ENCODE peak calls at places on chromosomes 4 and X, in five cellular contexts. S is mucosa of descending colon; B is fibroblast of lung; X is CD4-positive, alpha-beta memory T cell; U is tibial artery. Y is an unnamed sample. For H3K36me3, the result is how much of the 10 kb centered on the place peaks cover.

GRCh38 chrX:139290310-139290709 is 240.2 kb upstream of the F9 start:
- DNase-seq in S (no peak), B (no peak), X (no peak), U (no peak), Y (no peak)

GRCh38 chrX:103063191-103063845 is 653 bp downstream of the BEX1 start:
- DNase-seq in S (no peak), B (peak), X (no peak), U (no peak), Y (no peak)

GRCh38 chr4:139144911-139145551 is 32.0 kb downstream of the ELF2 start:
- DNase-seq in S (no peak), B (no peak), X (no peak), U (no peak), Y (no peak)

GRCh38 chr4:53702334-53703266 is 111.3 kb upstream of the LNX1 start:
- DNase-seq in S (peak), B (peak), X (no peak), U (peak), Y (peak)

GRCh38 chr4:151555151-151555945 is 146.4 kb downstream of the FHIP1A start:
- DNase-seq in S (no peak), B (no peak), X (no peak), U (no peak), Y (no peak)

GRCh38 chrX:149984411-149984810 is 46.1 kb upstream of the EOLA2 start:
- DNase-seq in S (no peak), B (no peak), X (no peak), U (no peak), Y (no peak)

GRCh38 chrX:24668111-24668510 is 21.0 kb upstream of the PCYT1B start:
- DNase-seq in S (no peak), B (no peak), X (no peak), U (no peak), Y (no peak)

GRCh38 chr4:12507868-12508481 is 976.2 kb downstream of the RAB28 start:
- DNase-seq in S (no peak), B (no peak), X (no peak), U (no peak), Y (no peak)

GRCh38 chrX:115472131-115472530 is 88.8 kb upstream of the PLS3 start:
- DNase-seq in S (no peak), B (no peak), X (no peak), U (no peak), Y (no peak)

GRCh38 chr4:151197258-151197657 is 79.7 kb upstream of the PRSS48 start:
- DNase-seq in S (no peak), B (peak), X (no peak), U (peak), Y (no peak)

GRCh38 chr4:24659241-24659961 is 75.0 kb upstream of the DHX15 start:
- DNase-seq in S (no peak), B (peak), X (no peak), U (no peak), Y (no peak)

GRCh38 chrX:24448762-24449161 is 16.3 kb upstream of the PDK3 start:
- DNase-seq in S (no peak), B (no peak), X (no peak), U (no peak), Y (no peak)

GRCh38 chr4:111126340-111126739 is 503.5 kb upstream of the PITX2 start:
- DNase-seq in S (no peak), B (no peak), X (no peak), U (no peak), Y (no peak)

GRCh38 chrX:116277391-116277790 is 106.8 kb downstream of the AGTR2 start:
- DNase-seq in S (no peak), B (no peak), X (no peak), U (no peak), Y (no peak)

GRCh38 chr4:135601351-135601750 is 1399.8 kb upstream of the PABPC4L start:
- DNase-seq in S (no peak), B (no peak), X (no peak), U (no peak), Y (no peak)

GRCh38 chr4:158172558-158173258 is at the start of gene GASK1B:
- DNase-seq in S (peak), B (peak), X (no peak), U (peak), Y (no peak)

GRCh38 chr4:184147858-184148799 is 69.5 kb downstream of the ENPP6 start:
- DNase-seq in S (no peak), B (peak), X (no peak), U (no peak), Y (no peak)

GRCh38 chrX:134547047-134547679 is 87.2 kb downstream of the HPRT1 start:
- DNase-seq in S (no peak), B (peak), X (no peak), U (no peak), Y (no peak)

GRCh38 chrX:139120760-139121159 is 409.2 kb upstream of the FGF13 start:
- DNase-seq in S (no peak), B (no peak), X (no peak), U (no peak), Y (no peak)

GRCh38 chrX:48896611-48897011 is 957 bp downstream of the TIMM17B start:
- DNase-seq in S (no peak), B (peak), X (no peak), U (no peak), Y (no peak)
- H3K4me3 ChIP-seq in S (no peak), B (peak), X (peak), U (peak), Y (peak)

GRCh38 chr4:169105620-169106019 is 95.6 kb upstream of the CBR4 start:
- DNase-seq in S (no peak), B (no peak), X (no peak), U (no peak), Y (no peak)

GRCh38 chr4:169109276-169109675 is 99.2 kb upstream of the CBR4 start:
- DNase-seq in S (no peak), B (no peak), X (no peak), U (no peak), Y (no peak)

GRCh38 chr4:169107528-169107927 is 97.5 kb upstream of the CBR4 start:
- DNase-seq in S (no peak), B (no peak), X (no peak), U (no peak), Y (no peak)

GRCh38 chr4:169108303-169108702 is 98.2 kb upstream of the CBR4 start:
- DNase-seq in S (no peak), B (no peak), X (no peak), U (no peak), Y (no peak)

DNA sequence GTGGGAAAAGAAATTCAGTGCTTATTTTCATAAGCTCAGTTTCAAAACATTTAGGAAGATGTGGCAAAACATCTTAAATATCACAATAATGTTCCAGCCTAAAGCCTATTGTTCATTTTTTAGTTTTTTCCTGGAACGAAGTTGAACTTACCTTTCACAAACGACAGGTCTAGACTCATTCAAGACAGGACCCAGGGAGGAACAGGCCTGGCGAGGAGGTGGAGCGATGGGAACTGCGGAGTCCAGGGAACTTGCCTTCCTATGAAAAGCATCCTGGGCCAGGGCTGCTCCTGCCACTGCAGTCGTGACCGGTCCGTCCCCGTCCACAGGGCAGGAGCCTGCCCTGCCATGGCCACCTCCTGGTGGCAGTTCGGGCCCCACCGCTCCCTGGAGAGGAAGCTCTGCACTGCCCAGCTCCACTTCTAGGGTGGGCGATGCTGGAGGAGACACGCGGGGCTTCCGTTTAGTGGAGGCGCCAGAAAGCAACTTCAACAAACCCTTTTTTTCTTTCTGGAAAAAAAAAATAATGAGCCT is 96.7 kb upstream of the CBR4 start:
- DNase-seq in S (no peak), B (no peak), X (no peak), U (no peak), Y (no peak)
- H3K36me3 ChIP-seq in S (under half), B (under half), X (under half), U (under half), Y (under half)

GRCh38 chr4:122541996-122542395 is 78.9 kb downstream of the IL21 start:
- DNase-seq in S (no peak), B (no peak), X (no peak), U (no peak), Y (no peak)

GRCh38 chr4:122539861-122540465 is 80.9 kb downstream of the IL21 start:
- DNase-seq in S (no peak), B (no peak), X (peak), U (no peak), Y (no peak)

GRCh38 chr4:122537388-122538135 is 81.0 kb upstream of the IL2 start:
- DNase-seq in S (no peak), B (no peak), X (no peak), U (no peak), Y (no peak)

GRCh38 chr4:122540827-122541226 is 80.0 kb downstream of the IL21 start:
- DNase-seq in S (no peak), B (no peak), X (no peak), U (no peak), Y (no peak)

DNA sequence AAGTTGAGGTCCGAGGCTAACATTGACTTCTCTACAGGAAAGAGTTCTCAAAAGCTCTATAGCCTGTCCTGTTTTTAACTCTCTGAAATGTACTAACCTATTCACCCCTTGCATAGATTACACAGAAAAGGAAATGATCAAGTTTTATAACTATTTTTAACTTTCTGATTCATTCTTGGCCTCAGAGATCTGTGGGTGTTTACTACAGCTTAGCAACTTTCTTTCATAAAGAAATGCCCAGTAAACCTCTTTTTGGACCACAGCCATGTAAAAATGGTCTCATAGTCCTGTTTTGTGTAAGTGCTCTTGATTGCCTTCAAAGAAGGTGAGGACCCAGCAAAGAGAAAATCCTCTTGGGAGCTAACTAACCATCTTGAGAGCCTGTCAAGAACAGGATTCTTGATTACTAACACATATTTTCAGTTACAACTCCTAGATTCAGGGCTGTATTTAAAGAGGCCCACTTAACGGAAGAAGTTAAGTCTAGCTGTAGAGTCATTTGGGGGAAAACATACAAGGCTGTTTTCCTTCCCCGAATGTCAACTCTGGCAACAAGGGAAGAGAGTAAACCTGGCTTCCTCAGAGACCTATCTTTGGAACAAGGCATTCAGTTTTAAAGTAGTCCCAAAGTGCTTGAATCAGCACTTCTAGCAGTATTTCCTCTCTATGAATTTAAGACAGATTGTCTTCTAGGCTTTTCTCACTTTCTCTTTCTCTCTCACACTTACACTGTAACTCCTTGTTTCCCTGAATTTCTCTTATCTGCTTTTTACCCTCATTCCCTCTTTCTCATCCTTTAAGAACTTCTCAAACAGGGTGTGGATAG is 78.2 kb downstream of the IL21 start:
- DNase-seq in S (no peak), B (peak), X (no peak), U (no peak), Y (no peak)
- H3K4me3 ChIP-seq in S (no peak), B (no peak), X (no peak), U (no peak), Y (no peak)

DNA sequence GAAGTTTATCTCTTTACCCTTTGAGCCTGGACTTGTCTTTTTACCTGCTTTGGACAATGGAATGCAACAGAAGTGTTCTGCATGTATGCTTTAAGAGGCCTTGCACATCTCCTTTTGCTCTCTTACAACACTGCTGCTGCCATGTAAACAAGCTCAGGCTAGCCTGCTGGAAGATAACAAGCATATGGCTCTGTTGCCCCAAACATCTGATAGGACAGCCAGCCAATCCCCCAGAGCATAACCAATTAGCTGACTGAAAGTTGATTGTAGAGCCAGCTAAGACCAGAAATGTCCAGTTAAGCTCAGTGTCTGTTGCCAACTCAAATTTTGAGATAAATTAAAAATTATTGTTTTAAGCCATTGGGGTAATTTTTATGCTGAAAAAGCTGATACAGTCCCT is 510.6 kb upstream of the CNKSR2 start:
- DNase-seq in S (no peak), B (no peak), X (no peak), U (no peak), Y (no peak)
- H3K36me3 ChIP-seq in S (under half), B (under half), X (under half), U (under half), Y (under half)

GRCh38 chr4:169774466-169775445 is 17.0 kb upstream of the HPF1 start:
- DNase-seq in S (peak), B (peak), X (peak), U (no peak), Y (no peak)
- H3K4me3 ChIP-seq in S (no peak), B (no peak), X (no peak), U (no peak), Y (peak)

GRCh38 chrX:13774696-13775095 is 40.1 kb downstream of the OFD1 start:
- DNase-seq in S (no peak), B (no peak), X (no peak), U (no peak), Y (no peak)
- H3K36me3 ChIP-seq in S (under half), B (under half), X (under half), U (under half), Y (under half)

GRCh38 chr4:78296261-78296660 is 239.1 kb downstream of the FRAS1 start:
- DNase-seq in S (no peak), B (no peak), X (no peak), U (no peak), Y (no peak)
- H3K4me3 ChIP-seq in S (no peak), B (no peak), X (no peak), U (no peak), Y (no peak)

Y was measured in left ventricle myocardium inferior.